ENCODE peak calls at places on chromosomes 12 and 14, in nine cellular contexts. T, L, O, U, H, S, G, F and M are unnamed samples.

GRCh38 chr14:61145903-61146411 is 135.2 kb downstream of the TMEM30B start:
- DNase-seq in U (no peak), F (no peak), L (peak), G (no peak), S (no peak), H (peak), O (no peak), T (peak), M (peak)

GRCh38 chr12:92553389-92553788 is 149.4 kb upstream of the PLEKHG7 start:
- DNase-seq in F (no peak), G (peak), S (peak), U (no peak), O (no peak), T (peak), L (no peak), H (no peak), M (no peak)

GRCh38 chr12:26198742-26199141 is 3.4 kb downstream of the SSPN start:
- DNase-seq in S (peak), H (peak), L (peak), U (no peak), O (no peak), F (no peak), T (peak), G (no peak), M (peak)

GRCh38 chr12:96445743-96446655 is 43.4 kb upstream of the CFAP54 start:
- DNase-seq in F (no peak), T (peak), O (peak), H (peak), S (no peak), L (peak), G (no peak), U (peak), M (peak)

GRCh38 chr14:92578511-92578910 is 64.9 kb downstream of the RIN3 start:
- DNase-seq in F (no peak), H (peak), O (no peak), S (no peak), U (no peak), L (peak), T (peak), G (no peak), M (no peak)

GRCh38 chr14:61894452-61895077 is 132.3 kb downstream of the SNAPC1 start:
- DNase-seq in O (peak), T (peak), L (peak), U (peak), G (peak), H (peak), S (peak), F (peak), M (peak)

GRCh38 chr12:52228366-52228765 is 4.7 kb upstream of the KRT7 start:
- DNase-seq in H (no peak), G (no peak), U (no peak), S (no peak), F (no peak), O (no peak), L (peak), T (no peak), M (no peak)

GRCh38 chr14:102819790-102820330 is 42.6 kb downstream of the TRAF3 start:
- DNase-seq in T (no peak), H (no peak), O (no peak), F (no peak), S (no peak), U (no peak), G (no peak), L (no peak), M (peak)

GRCh38 chr12:12357697-12358476 is 1.0 kb downstream of the BORCS5 start:
- DNase-seq in G (no peak), T (peak), S (no peak), F (no peak), O (no peak), U (no peak), H (peak), L (peak), M (peak)

GRCh38 chr12:53217049-53217929 is 10.2 kb upstream of the ITGB7 start:
- DNase-seq in T (peak), O (no peak), H (no peak), G (peak), F (no peak), L (peak), U (no peak), S (peak), M (no peak)

GRCh38 chr12:112183141-112183581 is 57.8 kb downstream of the TRAFD1 start:
- DNase-seq in O (no peak), U (no peak), T (peak), H (peak), F (no peak), S (no peak), G (no peak), L (no peak), M (peak)

GRCh38 chr14:77185093-77185465 is 3.5 kb downstream of the TMEM63C start:
- DNase-seq in L (peak), G (no peak), H (no peak), U (no peak), T (no peak), O (no peak), S (no peak), F (no peak), M (no peak)

GRCh38 chr12:92802906-92803305 is 100.1 kb downstream of the PLEKHG7 start:
- DNase-seq in F (no peak), O (no peak), T (no peak), G (no peak), S (no peak), U (no peak), L (no peak), H (no peak), M (no peak)

GRCh38 chr12:2337031-2338010 is 284.5 kb downstream of the CACNA1C start:
- DNase-seq in F (no peak), G (no peak), U (no peak), S (no peak), T (no peak), L (no peak), O (no peak), H (peak), M (no peak)

GRCh38 chr14:20412876-20413784 is at the start of gene TEP1:
- DNase-seq in L (peak), H (peak), O (peak), U (peak), T (peak), F (peak), G (peak), S (peak), M (peak)

GRCh38 chr12:120072472-120072871 is 44.1 kb downstream of the RAB35 start:
- DNase-seq in G (peak), T (no peak), U (no peak), O (no peak), F (no peak), S (no peak), L (no peak), H (no peak), M (no peak)

GRCh38 chr12:10722905-10723866 is at the start of gene YBX3:
- DNase-seq in U (peak), F (peak), T (peak), S (peak), O (no peak), H (peak), G (peak), L (peak), M (peak)

GRCh38 chr14:65472189-65472588 is 59.7 kb downstream of the FUT8 start:
- DNase-seq in G (no peak), U (no peak), L (no peak), O (no peak), T (no peak), F (no peak), S (no peak), H (no peak), M (no peak)

GRCh38 chr14:47435331-47435965 is 240.0 kb downstream of the MDGA2 start:
- DNase-seq in L (no peak), U (no peak), S (no peak), T (no peak), G (no peak), H (no peak), O (no peak), F (no peak), M (no peak)

GRCh38 chr14:76768201-76768656 is 7.0 kb downstream of the VASH1 start:
- DNase-seq in G (peak), S (peak), F (no peak), T (peak), H (no peak), L (no peak), O (peak), U (no peak), M (no peak)

GRCh38 chr12:19916982-19917381 is 451.4 kb upstream of the PDE3A start:
- DNase-seq in L (no peak), U (no peak), G (no peak), F (no peak), S (no peak), O (no peak), H (no peak), T (no peak), M (no peak)

GRCh38 chr14:50230601-50231474 is 540 bp downstream of the SOS2 start:
- DNase-seq in G (peak), U (peak), F (peak), H (peak), S (peak), O (peak), L (peak), T (peak), M (peak)

GRCh38 chr14:104935026-104935650 is 10.5 kb downstream of the PLD4 start:
- DNase-seq in F (no peak), T (no peak), O (no peak), L (no peak), G (no peak), U (no peak), H (no peak), S (no peak), M (no peak)

GRCh38 chr12:5438671-5439200 is 6.8 kb downstream of the NTF3 start:
- DNase-seq in T (no peak), O (no peak), S (no peak), F (no peak), U (no peak), L (no peak), H (peak), G (no peak), M (no peak)

GRCh38 chr12:29889737-29890136 is 106.0 kb upstream of the TMTC1 start:
- DNase-seq in T (peak), U (no peak), L (peak), H (peak), F (peak), O (no peak), G (peak), S (no peak), M (peak)

GRCh38 chr12:2311001-2311778 is 258.4 kb downstream of the CACNA1C start:
- DNase-seq in U (peak), G (no peak), S (no peak), H (peak), L (no peak), T (peak), O (no peak), F (no peak), M (no peak)

GRCh38 chr12:879641-880040 is 69.9 kb downstream of the RAD52 start:
- DNase-seq in T (peak), U (peak), S (no peak), L (no peak), H (peak), O (no peak), G (no peak), F (no peak), M (peak)

GRCh38 chr14:38290601-38291190 is 34.8 kb upstream of the CLEC14A start:
- DNase-seq in H (peak), S (no peak), O (no peak), F (no peak), U (peak), G (no peak), L (peak), T (peak), M (peak)

GRCh38 chr12:124700810-124701594 is 133.6 kb upstream of the NCOR2 start:
- DNase-seq in U (no peak), L (peak), H (peak), G (peak), T (peak), F (no peak), S (no peak), O (no peak), M (no peak)

GRCh38 chr12:6324936-6325750 is 14.7 kb downstream of the PLEKHG6 start:
- DNase-seq in S (no peak), O (no peak), U (no peak), F (no peak), T (no peak), G (peak), L (no peak), H (no peak), M (no peak)

GRCh38 chr12:31710021-31710818 is 18.6 kb downstream of the AMN1 start:
- DNase-seq in T (peak), H (peak), U (no peak), F (no peak), S (no peak), O (no peak), L (no peak), G (no peak), M (no peak)

GRCh38 chr14:101665478-101666078 is 95.9 kb upstream of the PPP2R5C start:
- DNase-seq in U (peak), F (peak), G (no peak), L (peak), H (peak), T (peak), S (no peak), O (no peak), M (peak)

GRCh38 chr12:102029148-102029547 is 32.6 kb downstream of the WASHC3 start:
- DNase-seq in G (no peak), T (peak), U (no peak), O (no peak), H (peak), L (no peak), S (no peak), F (no peak), M (no peak)

GRCh38 chr12:32235251-32235650 is 128.6 kb downstream of the BICD1 start:
- DNase-seq in T (no peak), F (no peak), G (no peak), U (no peak), L (no peak), S (no peak), H (no peak), O (no peak), M (no peak)

GRCh38 chr12:57888407-57889157 is 42.1 kb upstream of the CTDSP2 start:
- DNase-seq in G (peak), S (no peak), F (no peak), H (peak), L (peak), O (no peak), U (no peak), T (peak), M (peak)
- H3K27ac ChIP-seq in G (peak), S (peak), F (no peak), H (peak), L (peak), O (no peak), U (peak), T (no peak), M (no peak)

GRCh38 chr14:23582906-23583760 is 4.5 kb upstream of the JPH4 start:
- DNase-seq in T (no peak), H (no peak), G (peak), F (no peak), O (no peak), S (no peak), U (no peak), L (no peak), M (no peak)
- H3K4me3 ChIP-seq in T (no peak), H (no peak), G (no peak), F (no peak), O (no peak), S (no peak), U (no peak), L (no peak), M (no peak)

GRCh38 chr14:75268638-75269550 is 9.7 kb upstream of the FOS start:
- DNase-seq in F (no peak), S (no peak), U (no peak), H (no peak), O (no peak), G (no peak), T (no peak), L (no peak), M (no peak)
- H3K27ac ChIP-seq in F (no peak), S (no peak), U (no peak), H (no peak), O (no peak), G (peak), T (no peak), L (no peak), M (no peak)

GRCh38 chr14:58639842-58640484 is 2.2 kb downstream of the DACT1 start:
- DNase-seq in S (no peak), O (no peak), H (peak), L (peak), T (peak), F (peak), G (no peak), U (peak), M (peak)
- H3K4me3 ChIP-seq in S (peak), O (no peak), H (peak), L (no peak), T (peak), F (no peak), G (peak), U (peak), M (peak)

GRCh38 chr12:108425238-108425795 is 86.2 kb upstream of the CMKLR1 start:
- DNase-seq in H (no peak), O (no peak), L (no peak), F (no peak), S (no peak), G (no peak), T (peak), U (no peak), M (no peak)

GRCh38 chr12:108424026-108424425 is 84.9 kb upstream of the CMKLR1 start:
- DNase-seq in T (no peak), H (no peak), O (no peak), U (no peak), F (no peak), S (no peak), G (no peak), L (peak), M (no peak)

GRCh38 chr12:108423486-108423885 is 84.4 kb upstream of the CMKLR1 start:
- DNase-seq in S (no peak), O (no peak), G (no peak), T (no peak), F (no peak), U (no peak), H (no peak), L (no peak), M (no peak)

GRCh38 chr12:108419949-108420348 is 80.8 kb upstream of the CMKLR1 start:
- DNase-seq in H (no peak), T (no peak), L (no peak), S (no peak), U (no peak), O (no peak), F (no peak), G (no peak), M (no peak)

GRCh38 chr12:108424816-108425215 is 85.7 kb upstream of the CMKLR1 start:
- DNase-seq in S (no peak), H (no peak), L (no peak), T (no peak), O (no peak), U (no peak), G (no peak), F (no peak), M (no peak)
- H3K27ac ChIP-seq in S (no peak), H (no peak), L (no peak), T (no peak), O (no peak), U (no peak), G (no peak), F (no peak), M (no peak)

GRCh38 chr14:31418440-31418839 is 1.9 kb downstream of the HEATR5A start:
- DNase-seq in F (no peak), H (no peak), T (no peak), O (no peak), U (no peak), G (no peak), S (no peak), L (no peak), M (no peak)
- H3K4me3 ChIP-seq in F (no peak), H (peak), T (peak), O (no peak), U (no peak), G (no peak), S (peak), L (peak), M (no peak)

GRCh38 chr14:41488401-41488800 is 118.3 kb upstream of the LRFN5 start:
- DNase-seq in H (no peak), F (no peak), L (no peak), T (no peak), U (no peak), O (no peak), G (no peak), S (no peak), M (no peak)

GRCh38 chr14:41482861-41483260 is 123.8 kb upstream of the LRFN5 start:
- DNase-seq in T (peak), S (no peak), G (no peak), H (no peak), U (no peak), F (no peak), O (no peak), L (no peak), M (no peak)
- H3K27ac ChIP-seq in T (no peak), S (no peak), G (no peak), H (no peak), U (no peak), F (no peak), O (no peak), L (no peak), M (no peak)

GRCh38 chr14:59464651-59465569 is at the start of gene GPR135:
- DNase-seq in G (peak), T (peak), U (no peak), O (peak), L (peak), S (peak), H (peak), F (no peak), M (no peak)
- H3K4me3 ChIP-seq in G (peak), T (peak), U (peak), O (peak), L (peak), S (peak), H (peak), F (no peak), M (peak)